ENCODE peak calls at places on chromosomes 2 and 18, in nine cellular contexts. X, I, T, R, E, C, O, W and J are unnamed samples. For H3K9me3 and H3K27me3, the result is how much of the 10 kb centered on the place peaks cover.

GRCh38 chr2:119082821-119083400 is 75.6 kb downstream of the C1QL2 start:
- DNase-seq in X (no peak), I (no peak), T (no peak), R (no peak), E (no peak), C (no peak), O (no peak), W (no peak), J (no peak)

GRCh38 chr18:71809711-71810110 is 734.4 kb downstream of the CBLN2 start:
- DNase-seq in X (no peak), I (no peak), T (no peak), R (no peak), E (no peak), C (no peak), O (no peak), W (no peak), J (no peak)

GRCh38 chr2:85584857-85585780 is 888 bp downstream of the VAMP5 start:
- DNase-seq in X (peak), I (peak), T (no peak), R (peak), E (peak), C (no peak), O (peak), W (peak), J (peak)

GRCh38 chr18:59516356-59517155 is 157.5 kb upstream of the LMAN1 start:
- DNase-seq in X (no peak), I (peak), T (no peak), R (peak), E (peak), C (no peak), O (peak), W (peak), J (no peak)

GRCh38 chr18:76709659-76710645 is 112.4 kb upstream of the ZNF236 start:
- DNase-seq in X (peak), I (peak), T (no peak), R (peak), E (peak), C (peak), O (peak), W (peak), J (peak)

GRCh38 chr2:30759481-30759880 is 47.8 kb downstream of the CAPN13 start:
- DNase-seq in X (no peak), I (no peak), T (no peak), R (no peak), E (no peak), C (no peak), O (no peak), W (no peak), J (no peak)

GRCh38 chr2:50546790-50547189 is 485.1 kb downstream of the NRXN1 start:
- DNase-seq in X (no peak), I (no peak), T (no peak), R (no peak), E (no peak), C (no peak), O (no peak), W (no peak), J (no peak)

GRCh38 chr2:86480105-86480504 is 38.9 kb downstream of the KDM3A start:
- DNase-seq in X (no peak), I (no peak), T (no peak), R (no peak), E (peak), C (no peak), O (no peak), W (no peak), J (peak)

GRCh38 chr18:58268849-58269248 is 224.8 kb downstream of the NEDD4L start:
- DNase-seq in X (no peak), I (no peak), T (peak), R (peak), E (peak), C (no peak), O (peak), W (no peak), J (no peak)

GRCh38 chr2:239019193-239019581 is 171.3 kb downstream of the TWIST2 start:
- DNase-seq in X (no peak), I (no peak), T (no peak), R (no peak), E (no peak), C (no peak), O (no peak), W (no peak), J (no peak)

GRCh38 chr2:177028296-177028695 is 184.3 kb upstream of the HNRNPA3 start:
- DNase-seq in X (no peak), I (no peak), T (no peak), R (no peak), E (no peak), C (no peak), O (no peak), W (no peak), J (no peak)

GRCh38 chr2:206396216-206396615 is 47.1 kb upstream of the ADAM23 start:
- DNase-seq in X (no peak), I (no peak), T (no peak), R (no peak), E (no peak), C (no peak), O (no peak), W (no peak), J (no peak)

GRCh38 chr18:26547302-26548143 is 830 bp downstream of the KCTD1 start:
- DNase-seq in X (peak), I (no peak), T (peak), R (peak), E (peak), C (peak), O (peak), W (peak), J (peak)

GRCh38 chr18:10296491-10296890 is 157.9 kb upstream of the APCDD1 start:
- DNase-seq in X (no peak), I (no peak), T (no peak), R (peak), E (no peak), C (no peak), O (peak), W (no peak), J (no peak)

GRCh38 chr2:12824771-12825363 is 108.1 kb downstream of the TRIB2 start:
- DNase-seq in X (no peak), I (no peak), T (no peak), R (peak), E (peak), C (no peak), O (no peak), W (peak), J (peak)

GRCh38 chr2:73089270-73090030 is 17.9 kb upstream of the SFXN5 start:
- DNase-seq in X (no peak), I (no peak), T (peak), R (peak), E (peak), C (no peak), O (peak), W (no peak), J (no peak)

GRCh38 chr2:55054476-55054875 is 4.2 kb upstream of the RTN4 start:
- DNase-seq in X (no peak), I (no peak), T (no peak), R (no peak), E (no peak), C (no peak), O (no peak), W (no peak), J (no peak)

GRCh38 chr2:181955010-181955409 is 30.6 kb upstream of the PPP1R1C start:
- DNase-seq in X (no peak), I (no peak), T (no peak), R (peak), E (peak), C (no peak), O (no peak), W (no peak), J (no peak)

GRCh38 chr2:96556441-96557330 is 20.1 kb downstream of the ARID5A start:
- DNase-seq in X (no peak), I (no peak), T (no peak), R (peak), E (peak), C (no peak), O (peak), W (peak), J (peak)

GRCh38 chr18:22194151-22194598 is 24.8 kb downstream of the GATA6 start:
- DNase-seq in X (no peak), I (peak), T (no peak), R (no peak), E (no peak), C (no peak), O (peak), W (peak), J (peak)

GRCh38 chr2:84827978-84828575 is 52.8 kb downstream of the TRABD2A start:
- DNase-seq in X (no peak), I (no peak), T (no peak), R (no peak), E (no peak), C (no peak), O (no peak), W (no peak), J (no peak)

GRCh38 chr18:47944972-47945843 is 14.7 kb upstream of the SMAD2 start:
- DNase-seq in X (no peak), I (no peak), T (no peak), R (peak), E (peak), C (no peak), O (peak), W (no peak), J (no peak)

GRCh38 chr2:96529376-96530143 is 7.0 kb upstream of the ARID5A start:
- DNase-seq in X (no peak), I (no peak), T (no peak), R (no peak), E (no peak), C (no peak), O (no peak), W (no peak), J (no peak)

GRCh38 chr2:202429164-202429980 is 53.2 kb downstream of the BMPR2 start:
- DNase-seq in X (no peak), I (no peak), T (no peak), R (peak), E (peak), C (no peak), O (peak), W (no peak), J (no peak)

GRCh38 chr18:54444309-54444914 is 86.7 kb downstream of the C18orf54 start:
- DNase-seq in X (no peak), I (peak), T (no peak), R (peak), E (peak), C (no peak), O (peak), W (peak), J (peak)

GRCh38 chr2:239329284-239329971 is 71.4 kb downstream of the HDAC4 start:
- DNase-seq in X (no peak), I (no peak), T (no peak), R (no peak), E (no peak), C (no peak), O (no peak), W (peak), J (no peak)

GRCh38 chr18:56748698-56749268 is 97.6 kb downstream of the WDR7 start:
- DNase-seq in X (no peak), I (peak), T (no peak), R (peak), E (peak), C (no peak), O (peak), W (no peak), J (no peak)

GRCh38 chr2:205747827-205748386 is 65.6 kb downstream of the NRP2 start:
- DNase-seq in X (no peak), I (no peak), T (no peak), R (no peak), E (no peak), C (no peak), O (no peak), W (no peak), J (no peak)

GRCh38 chr2:225735844-225736243 is 336.3 kb downstream of the NYAP2 start:
- DNase-seq in X (no peak), I (no peak), T (no peak), R (peak), E (peak), C (no peak), O (peak), W (no peak), J (no peak)

GRCh38 chr18:48106976-48107781 is 176.7 kb upstream of the SMAD2 start:
- DNase-seq in X (no peak), I (no peak), T (no peak), R (no peak), E (peak), C (no peak), O (no peak), W (peak), J (peak)

GRCh38 chr2:207777124-207777523 is 7.4 kb upstream of the FZD5 start:
- DNase-seq in X (no peak), I (no peak), T (no peak), R (no peak), E (no peak), C (no peak), O (no peak), W (no peak), J (no peak)

GRCh38 chr2:8119782-8120551 is 561.9 kb upstream of the ID2 start:
- DNase-seq in X (no peak), I (no peak), T (no peak), R (peak), E (peak), C (no peak), O (peak), W (peak), J (peak)

GRCh38 chr18:21900594-21901352 is 160.2 kb downstream of the MIB1 start:
- DNase-seq in X (no peak), I (no peak), T (no peak), R (no peak), E (no peak), C (no peak), O (peak), W (peak), J (peak)

GRCh38 chr18:46939337-46939963 is 22.0 kb downstream of the KATNAL2 start:
- DNase-seq in X (no peak), I (no peak), T (no peak), R (peak), E (peak), C (no peak), O (peak), W (no peak), J (no peak)

GRCh38 chr2:108491848-108492247 is 42.4 kb upstream of the LIMS1 start:
- DNase-seq in X (no peak), I (no peak), T (no peak), R (no peak), E (no peak), C (no peak), O (no peak), W (no peak), J (no peak)

GRCh38 chr2:186460465-186460864 is 25.6 kb upstream of the ZC3H15 start:
- DNase-seq in X (no peak), I (no peak), T (no peak), R (peak), E (peak), C (no peak), O (peak), W (no peak), J (no peak)

DNA sequence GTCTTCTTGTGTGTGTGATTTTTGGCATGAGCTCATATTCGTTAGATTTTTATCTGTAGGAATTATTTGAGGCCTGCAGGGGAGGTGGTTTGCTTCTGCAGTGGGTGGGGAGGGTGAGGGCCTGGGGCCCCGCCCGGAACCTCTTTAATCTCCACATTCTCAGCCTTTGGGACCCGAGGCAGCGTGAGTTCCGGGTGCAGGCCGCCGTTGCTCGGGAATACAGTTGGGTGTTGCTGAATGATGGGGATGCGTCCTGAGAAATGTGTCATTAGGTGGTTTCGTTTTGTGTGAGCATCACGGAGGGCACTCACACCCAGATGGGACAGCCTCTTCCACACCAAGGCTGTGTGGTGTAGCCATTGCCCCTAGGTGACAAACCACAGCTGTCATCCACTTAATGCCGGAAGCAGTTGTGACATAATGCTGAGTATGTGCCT is 13.7 kb upstream of the GAL3ST2 start:
- DNase-seq in X (peak), I (peak), T (no peak), R (no peak), E (no peak), C (peak), O (no peak), W (peak), J (no peak)
- H3K9me3 ChIP-seq in X (under half), I (under half), T (under half), R (under half), E (under half), C (under half), O (under half), W (under half), J (under half)

GRCh38 chr18:395481-396250 is 104.8 kb downstream of the COLEC12 start:
- DNase-seq in X (no peak), I (no peak), T (no peak), R (peak), E (peak), C (no peak), O (peak), W (no peak), J (no peak)

GRCh38 chr18:396251-396555 is 104.3 kb downstream of the COLEC12 start:
- DNase-seq in X (no peak), I (no peak), T (no peak), R (no peak), E (peak), C (no peak), O (no peak), W (no peak), J (no peak)

GRCh38 chr18:393558-393957 is 106.9 kb downstream of the COLEC12 start:
- DNase-seq in X (no peak), I (no peak), T (no peak), R (no peak), E (no peak), C (no peak), O (no peak), W (no peak), J (no peak)

GRCh38 chr18:394276-394996 is 106.1 kb downstream of the COLEC12 start:
- DNase-seq in X (no peak), I (no peak), T (no peak), R (no peak), E (peak), C (no peak), O (no peak), W (no peak), J (no peak)

GRCh38 chr18:394997-395383 is 105.5 kb downstream of the COLEC12 start:
- DNase-seq in X (no peak), I (no peak), T (no peak), R (peak), E (peak), C (no peak), O (peak), W (no peak), J (no peak)
- H3K27me3 ChIP-seq in X (under half), I (under half), T (under half), R (under half), E (under half), C (under half), O (under half), W (under half), J (under half)

GRCh38 chr2:33529771-33530481 is 53.5 kb downstream of the RASGRP3 start:
- DNase-seq in X (no peak), I (peak), T (no peak), R (peak), E (peak), C (no peak), O (peak), W (no peak), J (no peak)

GRCh38 chr2:33532966-33533365 is 56.5 kb downstream of the RASGRP3 start:
- DNase-seq in X (no peak), I (no peak), T (no peak), R (no peak), E (no peak), C (no peak), O (no peak), W (no peak), J (no peak)

GRCh38 chr2:33532146-33532545 is 55.7 kb downstream of the RASGRP3 start:
- DNase-seq in X (no peak), I (no peak), T (no peak), R (no peak), E (no peak), C (no peak), O (no peak), W (no peak), J (no peak)

GRCh38 chr2:33531345-33532059 is 55.1 kb downstream of the RASGRP3 start:
- DNase-seq in X (no peak), I (no peak), T (no peak), R (peak), E (peak), C (no peak), O (no peak), W (no peak), J (no peak)

GRCh38 chr2:33530614-33531344 is 54.3 kb downstream of the RASGRP3 start:
- DNase-seq in X (no peak), I (no peak), T (no peak), R (no peak), E (no peak), C (no peak), O (no peak), W (no peak), J (no peak)
- H3K27ac ChIP-seq in X (no peak), I (no peak), T (no peak), R (peak), E (peak), C (no peak), O (no peak), W (no peak), J (no peak)

DNA sequence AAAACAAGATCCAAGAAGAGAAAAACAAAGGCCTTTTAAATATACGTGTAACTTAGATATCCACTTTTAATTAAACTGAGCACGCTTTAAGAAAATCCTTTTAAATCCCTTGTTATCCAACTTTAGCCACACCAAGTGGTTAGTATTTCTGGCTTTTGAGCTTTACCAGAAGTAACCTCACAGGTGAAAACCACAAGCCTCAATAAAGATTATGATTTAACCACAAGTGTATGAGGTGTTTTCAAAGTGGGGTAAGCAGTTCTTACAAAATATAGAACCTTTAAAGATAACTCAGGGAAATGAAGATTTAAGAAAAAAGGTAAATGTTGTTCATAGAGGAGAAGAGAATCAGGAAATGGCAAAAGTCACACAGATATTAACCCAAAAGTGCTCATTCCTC is 58.4 kb upstream of the CDCA7 start:
- DNase-seq in X (no peak), I (no peak), T (no peak), R (no peak), E (no peak), C (no peak), O (no peak), W (no peak), J (no peak)
- H3K9me3 ChIP-seq in X (under half), I (under half), T (under half), R (under half), E (under half), C (under half), O (under half), W (under half), J (under half)

GRCh38 chr2:172070936-172071335 is 14.4 kb upstream of the DLX1 start:
- DNase-seq in X (no peak), I (no peak), T (no peak), R (no peak), E (no peak), C (no peak), O (no peak), W (no peak), J (no peak)

GRCh38 chr2:172072279-172072678 is 13.0 kb upstream of the DLX1 start:
- DNase-seq in X (no peak), I (no peak), T (no peak), R (no peak), E (no peak), C (no peak), O (no peak), W (no peak), J (no peak)

GRCh38 chr2:172079416-172079815 is 5.9 kb upstream of the DLX1 start:
- DNase-seq in X (no peak), I (no peak), T (no peak), R (no peak), E (no peak), C (no peak), O (no peak), W (no peak), J (no peak)

GRCh38 chr2:172074254-172074653 is 11.1 kb upstream of the DLX1 start:
- DNase-seq in X (no peak), I (no peak), T (no peak), R (no peak), E (no peak), C (no peak), O (no peak), W (no peak), J (no peak)

DNA sequence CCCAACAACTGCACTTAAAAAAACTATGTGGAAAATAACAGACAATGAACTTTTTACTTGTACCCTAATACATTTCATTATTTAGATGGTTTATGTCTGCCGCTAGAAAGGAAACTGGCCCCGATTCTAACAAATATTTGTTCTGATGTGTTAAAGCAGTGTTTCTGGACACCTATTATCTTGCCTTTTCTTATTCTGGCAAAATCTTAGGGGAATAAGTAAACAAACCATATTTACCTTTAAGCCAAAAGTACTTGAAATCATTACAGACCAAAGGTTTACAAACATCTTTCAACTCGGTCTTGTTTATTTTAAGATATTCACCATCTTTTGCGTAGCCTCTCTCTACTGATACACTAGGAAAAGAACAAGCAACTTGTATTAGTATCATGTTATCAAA is 11.8 kb upstream of the DLX1 start:
- DNase-seq in X (no peak), I (no peak), T (no peak), R (no peak), E (no peak), C (no peak), O (no peak), W (no peak), J (no peak)
- H3K27me3 ChIP-seq in X (under half), I (under half), T (under half), R (under half), E (under half), C (under half), O (under half), W (under half), J (under half)